ENCODE peak calls at places on chromosome 5, in five cellular contexts. One of them, this sample, is unnamed.

GRCh38 chr5:25849270-25849669 is 1189.1 kb downstream of the CDH9 start:
- DNase-seq in SK-N-SH: no peak
- DNase-seq in GM12891: no peak
- DNase-seq in HepG2: no peak
- DNase-seq in H1: no peak
- DNase-seq in this sample: no peak

GRCh38 chr5:14463629-14464028 is 118.0 kb upstream of the OTULINL start:
- DNase-seq in H1: no peak
- DNase-seq in SK-N-SH: no peak
- DNase-seq in GM12891: no peak
- DNase-seq in HepG2: no peak
- DNase-seq in this sample: no peak

GRCh38 chr5:14414615-14415515 is 166.7 kb upstream of the OTULINL start:
- DNase-seq in HepG2: no peak
- DNase-seq in GM12891: peak
- DNase-seq in SK-N-SH: no peak
- DNase-seq in H1: no peak
- DNase-seq in this sample: no peak

GRCh38 chr5:180235846-180236245 is 26.8 kb upstream of the RASGEF1C start:
- DNase-seq in GM12891: no peak
- DNase-seq in SK-N-SH: no peak
- DNase-seq in HepG2: no peak
- DNase-seq in H1: no peak
- DNase-seq in this sample: no peak

GRCh38 chr5:27241564-27242257 is 203.3 kb upstream of the CDH9 start:
- DNase-seq in GM12891: no peak
- DNase-seq in H1: no peak
- DNase-seq in SK-N-SH: no peak
- DNase-seq in HepG2: no peak
- DNase-seq in this sample: no peak

GRCh38 chr5:56557198-56557597 is 258.2 kb upstream of the MAP3K1 start:
- DNase-seq in HepG2: no peak
- DNase-seq in H1: no peak
- DNase-seq in SK-N-SH: no peak
- DNase-seq in GM12891: no peak
- DNase-seq in this sample: no peak

GRCh38 chr5:103808464-103809106 is 246.0 kb upstream of the NUDT12 start:
- DNase-seq in SK-N-SH: peak
- DNase-seq in H1: peak
- DNase-seq in GM12891: peak
- DNase-seq in HepG2: peak
- DNase-seq in this sample: no peak

GRCh38 chr5:40600383-40600782 is 79.3 kb upstream of the PTGER4 start:
- DNase-seq in SK-N-SH: no peak
- DNase-seq in GM12891: no peak
- DNase-seq in HepG2: no peak
- DNase-seq in H1: no peak
- DNase-seq in this sample: no peak

GRCh38 chr5:15383469-15383868 is 116.5 kb upstream of the FBXL7 start:
- DNase-seq in GM12891: no peak
- DNase-seq in SK-N-SH: peak
- DNase-seq in HepG2: peak
- DNase-seq in H1: no peak
- DNase-seq in this sample: no peak

GRCh38 chr5:100792781-100793180 is 110.3 kb downstream of the ST8SIA4 start:
- DNase-seq in H1: no peak
- DNase-seq in HepG2: no peak
- DNase-seq in SK-N-SH: no peak
- DNase-seq in GM12891: no peak
- DNase-seq in this sample: no peak

GRCh38 chr5:135076801-135077200 is 42.8 kb upstream of the PITX1 start:
- DNase-seq in GM12891: no peak
- DNase-seq in SK-N-SH: no peak
- DNase-seq in H1: no peak
- DNase-seq in HepG2: no peak
- DNase-seq in this sample: no peak

GRCh38 chr5:150540615-150541396 is 32.9 kb downstream of the NDST1 start:
- DNase-seq in H1: no peak
- DNase-seq in HepG2: peak
- DNase-seq in SK-N-SH: no peak
- DNase-seq in GM12891: no peak
- DNase-seq in this sample: no peak

GRCh38 chr5:6905423-6905822 is 192.2 kb downstream of the TENT4A start:
- DNase-seq in GM12891: no peak
- DNase-seq in H1: no peak
- DNase-seq in SK-N-SH: no peak
- DNase-seq in HepG2: no peak
- DNase-seq in this sample: no peak

GRCh38 chr5:35789732-35790461 is 66.8 kb upstream of the IL7R start:
- DNase-seq in HepG2: no peak
- DNase-seq in H1: no peak
- DNase-seq in GM12891: no peak
- DNase-seq in SK-N-SH: no peak
- DNase-seq in this sample: no peak

GRCh38 chr5:35781181-35781580 is 75.5 kb upstream of the IL7R start:
- DNase-seq in SK-N-SH: no peak
- DNase-seq in GM12891: no peak
- DNase-seq in HepG2: no peak
- DNase-seq in H1: no peak
- DNase-seq in this sample: no peak

GRCh38 chr5:35783551-35783950 is 73.1 kb upstream of the IL7R start:
- DNase-seq in H1: no peak
- DNase-seq in SK-N-SH: no peak
- DNase-seq in GM12891: no peak
- DNase-seq in HepG2: no peak
- DNase-seq in this sample: no peak

GRCh38 chr5:35788724-35789123 is 68.0 kb upstream of the IL7R start:
- DNase-seq in HepG2: no peak
- DNase-seq in SK-N-SH: no peak
- DNase-seq in GM12891: no peak
- DNase-seq in H1: no peak
- DNase-seq in this sample: no peak

DNA sequence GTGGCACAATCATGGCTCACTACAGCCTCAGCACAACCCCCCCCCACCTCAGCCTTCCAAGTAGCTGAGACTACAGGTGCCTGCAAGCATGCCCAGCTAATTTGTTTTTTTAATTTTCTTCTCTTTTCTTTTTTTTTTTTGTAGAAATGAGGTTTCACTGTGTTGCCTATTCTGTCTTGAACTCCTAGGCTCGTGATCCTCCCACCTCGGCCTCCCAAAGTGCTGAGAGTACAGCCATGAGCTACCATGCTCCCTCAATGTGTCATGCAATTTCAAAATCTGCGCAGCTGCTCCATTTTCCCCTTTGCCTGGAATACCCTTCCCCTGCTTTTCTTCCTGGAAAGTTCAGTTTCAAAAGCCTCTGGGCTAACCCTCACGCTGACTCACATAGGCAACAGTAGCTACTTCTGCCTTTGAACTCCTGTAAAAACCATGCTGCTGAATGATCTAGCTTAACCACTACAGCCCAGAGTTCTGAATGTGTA is 71.0 kb upstream of the IL7R start:
- DNase-seq in HepG2: no peak
- DNase-seq in H1: no peak
- DNase-seq in SK-N-SH: no peak
- DNase-seq in GM12891: no peak
- DNase-seq in this sample: no peak
- TF ChIP-seq TAF1 in HepG2: no peak
- TF ChIP-seq TAF1 in H1: no peak
- TF ChIP-seq TAF1 in SK-N-SH: no peak
- TF ChIP-seq TAF1 in GM12891: no peak
- TF ChIP-seq TAF1 in this sample: no peak

GRCh38 chr5:2388005-2388361 is 363.5 kb downstream of the IRX2 start:
- DNase-seq in HepG2: no peak
- DNase-seq in SK-N-SH: no peak
- DNase-seq in GM12891: no peak
- DNase-seq in H1: no peak
- DNase-seq in this sample: no peak
- TF ChIP-seq TAF1 in HepG2: no peak
- TF ChIP-seq TAF1 in SK-N-SH: no peak
- TF ChIP-seq TAF1 in GM12891: no peak
- TF ChIP-seq TAF1 in H1: no peak
- TF ChIP-seq TAF1 in this sample: no peak

DNA sequence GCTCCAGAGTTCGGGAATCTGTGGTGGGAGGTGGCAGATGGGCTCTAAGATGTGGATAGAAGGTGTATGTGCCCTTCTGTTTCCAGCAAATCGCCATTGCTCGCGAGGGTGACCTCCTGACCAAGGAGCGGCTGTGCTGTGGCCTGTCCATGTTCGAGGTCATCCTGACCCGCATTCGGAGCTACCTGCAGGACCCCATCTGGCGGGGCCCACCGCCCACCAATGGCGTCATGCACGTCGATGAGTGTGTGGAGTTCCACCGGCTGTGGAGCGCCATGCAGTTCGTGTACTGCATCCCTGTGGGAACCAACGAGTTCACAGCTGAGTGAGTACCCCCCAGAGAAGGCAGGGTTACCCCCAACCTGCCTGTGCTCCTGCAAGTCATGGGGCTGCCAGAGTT is 70.9 kb upstream of the NIPAL4 start:
- DNase-seq in SK-N-SH: no peak
- DNase-seq in HepG2: no peak
- DNase-seq in H1: no peak
- DNase-seq in GM12891: no peak
- DNase-seq in this sample: no peak
- TF ChIP-seq TAF1 in SK-N-SH: no peak
- TF ChIP-seq TAF1 in HepG2: no peak
- TF ChIP-seq TAF1 in H1: no peak
- TF ChIP-seq TAF1 in GM12891: no peak
- TF ChIP-seq TAF1 in this sample: no peak

GRCh38 chr5:170811719-170812118 is 28.2 kb downstream of the GABRP start:
- DNase-seq in GM12891: no peak
- DNase-seq in H1: no peak
- DNase-seq in SK-N-SH: no peak
- DNase-seq in HepG2: no peak
- DNase-seq in this sample: no peak

GRCh38 chr5:170818222-170818621 is 34.7 kb downstream of the GABRP start:
- DNase-seq in GM12891: no peak
- DNase-seq in HepG2: no peak
- DNase-seq in H1: no peak
- DNase-seq in SK-N-SH: no peak
- DNase-seq in this sample: no peak

GRCh38 chr5:170817195-170817594 is 33.7 kb downstream of the GABRP start:
- DNase-seq in GM12891: no peak
- DNase-seq in SK-N-SH: no peak
- DNase-seq in H1: no peak
- DNase-seq in HepG2: no peak
- DNase-seq in this sample: no peak

GRCh38 chr5:170809551-170809950 is 26.0 kb downstream of the GABRP start:
- DNase-seq in GM12891: no peak
- DNase-seq in H1: peak
- DNase-seq in SK-N-SH: peak
- DNase-seq in HepG2: no peak
- DNase-seq in this sample: no peak

DNA sequence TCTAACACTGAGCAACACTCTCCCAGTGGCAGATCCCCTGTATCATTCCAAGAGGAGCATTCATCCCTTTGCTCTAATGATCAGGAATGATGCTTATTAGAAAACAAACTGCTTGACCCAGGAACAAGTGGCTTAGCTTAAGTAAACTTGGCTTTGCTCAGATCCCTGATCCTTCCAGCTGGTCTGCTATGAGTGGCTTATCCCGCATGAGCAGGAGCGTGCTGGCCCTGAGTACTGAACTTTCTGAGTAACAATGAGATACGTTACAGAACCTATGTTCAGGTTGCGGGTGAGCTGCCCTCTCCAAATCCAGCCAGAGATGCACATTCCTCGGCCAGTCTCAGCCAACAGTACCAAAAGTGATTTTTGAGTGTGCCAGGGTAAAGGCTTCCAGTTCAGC is 29.7 kb downstream of the GABRP start:
- DNase-seq in HepG2: no peak
- DNase-seq in H1: no peak
- DNase-seq in GM12891: no peak
- DNase-seq in SK-N-SH: no peak
- DNase-seq in this sample: no peak
- TF ChIP-seq TAF1 in HepG2: no peak
- TF ChIP-seq TAF1 in H1: no peak
- TF ChIP-seq TAF1 in GM12891: no peak
- TF ChIP-seq TAF1 in SK-N-SH: no peak
- TF ChIP-seq TAF1 in this sample: no peak

GRCh38 chr5:642481-642880 is 30.3 kb downstream of the CEP72 start:
- DNase-seq in SK-N-SH: no peak
- DNase-seq in GM12891: no peak
- DNase-seq in H1: no peak
- DNase-seq in HepG2: no peak
- DNase-seq in this sample: no peak
- TF ChIP-seq TAF1 in SK-N-SH: no peak
- TF ChIP-seq TAF1 in GM12891: no peak
- TF ChIP-seq TAF1 in H1: no peak
- TF ChIP-seq TAF1 in HepG2: no peak
- TF ChIP-seq TAF1 in this sample: no peak